ENCODE peak calls at places on chromosomes 6 and 20, in six cellular contexts. T, K, D, E, N and G are unnamed samples.

GRCh38 chr20:41531876-41532275 is 86.3 kb downstream of the CHD6 start:
- DNase-seq in K (no peak), E (no peak), T (no peak), D (no peak), N (no peak), G (no peak)

GRCh38 chr20:57400821-57401564 is 9.8 kb downstream of the RBM38 start:
- DNase-seq in N (no peak), K (no peak), E (no peak), T (no peak), D (no peak), G (no peak)

GRCh38 chr20:24773751-24774201 is 175.3 kb upstream of the CST7 start:
- DNase-seq in N (no peak), K (no peak), D (no peak), E (no peak), T (no peak), G (no peak)

GRCh38 chr20:62741191-62741676 is 32.6 kb downstream of the NTSR1 start:
- DNase-seq in D (no peak), N (no peak), E (no peak), K (no peak), T (no peak), G (no peak)

GRCh38 chr20:33915726-33916331 is 77.9 kb upstream of the RALY start:
- DNase-seq in K (peak), T (no peak), E (peak), N (no peak), D (no peak), G (no peak)

GRCh38 chr6:141335476-141335875 is 797.2 kb upstream of the GJE1 start:
- DNase-seq in T (no peak), E (no peak), K (no peak), D (no peak), N (no peak), G (no peak)

GRCh38 chr6:67792996-67793395 is 842.1 kb upstream of the ADGRB3 start:
- DNase-seq in T (no peak), N (no peak), K (no peak), D (no peak), E (no peak), G (peak)

GRCh38 chr6:170291271-170292110 is 613 bp upstream of the DLL1 start:
- DNase-seq in E (no peak), D (peak), N (peak), T (peak), K (no peak), G (no peak)

GRCh38 chr20:43434565-43434964 is 23.1 kb upstream of the SRSF6 start:
- DNase-seq in N (no peak), D (no peak), E (no peak), K (no peak), T (no peak), G (no peak)

GRCh38 chr20:19973920-19974620 is 43.1 kb upstream of the NAA20 start:
- DNase-seq in N (peak), E (no peak), K (no peak), D (peak), T (no peak), G (no peak)

GRCh38 chr6:142685852-142686718 is 258.9 kb downstream of the HIVEP2 start:
- DNase-seq in N (no peak), D (no peak), K (no peak), E (no peak), T (no peak), G (no peak)